ENCODE peak calls at places on chromosomes 2 and 18, in seven cellular contexts. A is T-cell; M is CD8-positive, alpha-beta T cell; B is A172; P is cerebellum; G is H9; W is left ventricle myocardium superior. I is an unnamed sample.

GRCh38 chr2:108297436-108298141 is 8.9 kb downstream of the SULT1C2 start:
- DNase-seq in A (no peak), M (no peak), B (peak), P (no peak), G (no peak), W (no peak), I (no peak)

GRCh38 chr2:36555789-36556188 is 42.2 kb downstream of the FEZ2 start:
- DNase-seq in A (no peak), M (no peak), B (no peak), P (no peak), G (no peak), W (no peak), I (no peak)

GRCh38 chr2:239271471-239272255 is 129.2 kb downstream of the HDAC4 start:
- DNase-seq in A (no peak), M (peak), B (no peak), P (no peak), G (no peak), W (no peak), I (no peak)

GRCh38 chr2:231099918-231100317 is 24.9 kb downstream of the HTR2B start:
- DNase-seq in A (no peak), M (no peak), B (no peak), P (no peak), G (peak), W (no peak), I (no peak)

GRCh38 chr2:206158563-206159345 is 490 bp downstream of the NDUFS1 start:
- DNase-seq in A (no peak), M (no peak), B (peak), P (no peak), G (no peak), W (no peak), I (no peak)

GRCh38 chr2:64698068-64698645 is 44.4 kb upstream of the SERTAD2 start:
- DNase-seq in A (no peak), M (no peak), B (peak), P (no peak), G (no peak), W (no peak), I (no peak)

GRCh38 chr18:58496937-58497336 is 132.0 kb downstream of the ALPK2 start:
- DNase-seq in A (no peak), M (no peak), B (no peak), P (no peak), G (peak), W (no peak), I (no peak)

GRCh38 chr2:85470850-85471800 is 52.6 kb downstream of the SH2D6 start:
- DNase-seq in A (peak), M (peak), B (no peak), P (no peak), G (no peak), W (no peak), I (no peak)

GRCh38 chr2:65130440-65131175 is 702 bp upstream of the RAB1A start:
- DNase-seq in A (no peak), M (no peak), B (peak), P (no peak), G (no peak), W (no peak), I (no peak)

GRCh38 chr2:226690471-226691024 is 109.1 kb downstream of the IRS1 start:
- DNase-seq in A (no peak), M (no peak), B (no peak), P (no peak), G (no peak), W (no peak), I (no peak)

GRCh38 chr2:43225093-43225787 is 1.2 kb downstream of the ZFP36L2 start:
- DNase-seq in A (peak), M (peak), B (no peak), P (no peak), G (peak), W (peak), I (peak)

GRCh38 chr2:24833821-24834732 is 40.9 kb downstream of the CENPO start:
- DNase-seq in A (no peak), M (no peak), B (no peak), P (no peak), G (no peak), W (no peak), I (no peak)

GRCh38 chr2:79432731-79433146 is 80.1 kb upstream of the CTNNA2 start:
- DNase-seq in A (no peak), M (no peak), B (no peak), P (peak), G (no peak), W (no peak), I (no peak)

GRCh38 chr2:237407734-237408133 is 6.2 kb downstream of the COL6A3 start:
- DNase-seq in A (no peak), M (no peak), B (no peak), P (no peak), G (no peak), W (no peak), I (no peak)

GRCh38 chr2:236117861-236118269 is 50.3 kb downstream of the GBX2 start:
- DNase-seq in A (no peak), M (no peak), B (no peak), P (no peak), G (no peak), W (no peak), I (no peak)